ENCODE peak calls at places on chromosomes 12 and 14, in six cellular contexts. One of them, this sample, is unnamed.
A peak's percentile ranks its signal among the peaks of the same experiment; 100 is the strongest.

GRCh38 chr12:27987311-27987710 is 14.8 kb upstream of the PTHLH start:
- DNase-seq in stimulated activated CD4-positive, alpha-beta T cell treated with anti-CD3 and anti-CD28 coated beads, Interleukin-1b, Interleukin-23, amount 100 ng/mL, for 4 hours: no peak
- DNase-seq in stimulated activated CD8-positive, alpha-beta memory T cell treated with anti-CD3 and anti-CD28 coated beads, Interleukin-4, amount 100 ng/mL, for 1 hour: no peak
- DNase-seq in hepatic stellate cell: no peak
- DNase-seq in nephron progenitor cell: no peak
- DNase-seq in ACHN: no peak
- DNase-seq in this sample: no peak

GRCh38 chr14:68893566-68893965 is 85.5 kb downstream of the ACTN1 start:
- DNase-seq in stimulated activated CD4-positive, alpha-beta T cell treated with anti-CD3 and anti-CD28 coated beads, Interleukin-1b, Interleukin-23, amount 100 ng/mL, for 4 hours: no peak
- DNase-seq in stimulated activated CD8-positive, alpha-beta memory T cell treated with anti-CD3 and anti-CD28 coated beads, Interleukin-4, amount 100 ng/mL, for 1 hour: no peak
- DNase-seq in hepatic stellate cell: no peak
- DNase-seq in nephron progenitor cell: no peak
- DNase-seq in ACHN: no peak
- DNase-seq in this sample: no peak

GRCh38 chr12:114404451-114405198 is 1.3 kb downstream of the TBX5 start:
- DNase-seq in stimulated activated CD4-positive, alpha-beta T cell treated with anti-CD3 and anti-CD28 coated beads, Interleukin-1b, Interleukin-23, amount 100 ng/mL, for 4 hours: no peak
- DNase-seq in stimulated activated CD8-positive, alpha-beta memory T cell treated with anti-CD3 and anti-CD28 coated beads, Interleukin-4, amount 100 ng/mL, for 1 hour: no peak
- DNase-seq in hepatic stellate cell: no peak
- DNase-seq in nephron progenitor cell: no peak
- DNase-seq in ACHN: no peak
- DNase-seq in this sample: no peak

GRCh38 chr12:71461787-71462328 is 22.3 kb downstream of the LGR5 start:
- DNase-seq in stimulated activated CD4-positive, alpha-beta T cell treated with anti-CD3 and anti-CD28 coated beads, Interleukin-1b, Interleukin-23, amount 100 ng/mL, for 4 hours: no peak
- DNase-seq in stimulated activated CD8-positive, alpha-beta memory T cell treated with anti-CD3 and anti-CD28 coated beads, Interleukin-4, amount 100 ng/mL, for 1 hour: no peak
- DNase-seq in hepatic stellate cell: no peak
- DNase-seq in nephron progenitor cell: no peak
- DNase-seq in ACHN: no peak
- DNase-seq in this sample: no peak

GRCh38 chr14:67837011-67837624 is 17.5 kb downstream of the RAD51B start:
- DNase-seq in stimulated activated CD4-positive, alpha-beta T cell treated with anti-CD3 and anti-CD28 coated beads, Interleukin-1b, Interleukin-23, amount 100 ng/mL, for 4 hours: peak; percentile 35
- DNase-seq in stimulated activated CD8-positive, alpha-beta memory T cell treated with anti-CD3 and anti-CD28 coated beads, Interleukin-4, amount 100 ng/mL, for 1 hour: peak; percentile 11
- DNase-seq in hepatic stellate cell: peak; percentile 31
- DNase-seq in nephron progenitor cell: peak; percentile 53
- DNase-seq in ACHN: peak; percentile 80
- DNase-seq in this sample: peak; percentile 85

GRCh38 chr14:37343307-37344094 is 145.8 kb downstream of the MIPOL1 start:
- DNase-seq in stimulated activated CD4-positive, alpha-beta T cell treated with anti-CD3 and anti-CD28 coated beads, Interleukin-1b, Interleukin-23, amount 100 ng/mL, for 4 hours: no peak
- DNase-seq in stimulated activated CD8-positive, alpha-beta memory T cell treated with anti-CD3 and anti-CD28 coated beads, Interleukin-4, amount 100 ng/mL, for 1 hour: no peak
- DNase-seq in hepatic stellate cell: no peak
- DNase-seq in nephron progenitor cell: no peak
- DNase-seq in ACHN: no peak
- DNase-seq in this sample: no peak

GRCh38 chr12:107593713-107594381 is 91.8 kb upstream of the PWP1 start:
- DNase-seq in stimulated activated CD4-positive, alpha-beta T cell treated with anti-CD3 and anti-CD28 coated beads, Interleukin-1b, Interleukin-23, amount 100 ng/mL, for 4 hours: no peak
- DNase-seq in stimulated activated CD8-positive, alpha-beta memory T cell treated with anti-CD3 and anti-CD28 coated beads, Interleukin-4, amount 100 ng/mL, for 1 hour: no peak
- DNase-seq in hepatic stellate cell: no peak
- DNase-seq in nephron progenitor cell: no peak
- DNase-seq in ACHN: peak; percentile 53
- DNase-seq in this sample: no peak

GRCh38 chr12:76422878-76423438 is 74.7 kb upstream of the BBS10 start:
- DNase-seq in stimulated activated CD4-positive, alpha-beta T cell treated with anti-CD3 and anti-CD28 coated beads, Interleukin-1b, Interleukin-23, amount 100 ng/mL, for 4 hours: no peak
- DNase-seq in stimulated activated CD8-positive, alpha-beta memory T cell treated with anti-CD3 and anti-CD28 coated beads, Interleukin-4, amount 100 ng/mL, for 1 hour: no peak
- DNase-seq in hepatic stellate cell: no peak
- DNase-seq in nephron progenitor cell: no peak
- DNase-seq in ACHN: no peak
- DNase-seq in this sample: peak; percentile 45

GRCh38 chr12:82912406-82912805 is 225.7 kb downstream of the TMTC2 start:
- DNase-seq in stimulated activated CD4-positive, alpha-beta T cell treated with anti-CD3 and anti-CD28 coated beads, Interleukin-1b, Interleukin-23, amount 100 ng/mL, for 4 hours: no peak
- DNase-seq in stimulated activated CD8-positive, alpha-beta memory T cell treated with anti-CD3 and anti-CD28 coated beads, Interleukin-4, amount 100 ng/mL, for 1 hour: no peak
- DNase-seq in hepatic stellate cell: no peak
- DNase-seq in nephron progenitor cell: no peak
- DNase-seq in ACHN: no peak
- DNase-seq in this sample: no peak

GRCh38 chr12:66087365-66087943 is 43.1 kb downstream of the LLPH start:
- DNase-seq in stimulated activated CD4-positive, alpha-beta T cell treated with anti-CD3 and anti-CD28 coated beads, Interleukin-1b, Interleukin-23, amount 100 ng/mL, for 4 hours: peak; percentile 15
- DNase-seq in stimulated activated CD8-positive, alpha-beta memory T cell treated with anti-CD3 and anti-CD28 coated beads, Interleukin-4, amount 100 ng/mL, for 1 hour: peak; percentile 19
- DNase-seq in hepatic stellate cell: peak; percentile 34
- DNase-seq in nephron progenitor cell: peak; percentile 66
- DNase-seq in ACHN: peak; percentile 82
- DNase-seq in this sample: peak; percentile 48

GRCh38 chr14:89041245-89041585 is 216.8 kb downstream of the TTC8 start:
- DNase-seq in stimulated activated CD4-positive, alpha-beta T cell treated with anti-CD3 and anti-CD28 coated beads, Interleukin-1b, Interleukin-23, amount 100 ng/mL, for 4 hours: no peak
- DNase-seq in stimulated activated CD8-positive, alpha-beta memory T cell treated with anti-CD3 and anti-CD28 coated beads, Interleukin-4, amount 100 ng/mL, for 1 hour: no peak
- DNase-seq in hepatic stellate cell: no peak
- DNase-seq in nephron progenitor cell: no peak
- DNase-seq in ACHN: no peak
- DNase-seq in this sample: no peak

GRCh38 chr12:105975351-105975750 is 163.4 kb downstream of the NUAK1 start:
- DNase-seq in stimulated activated CD4-positive, alpha-beta T cell treated with anti-CD3 and anti-CD28 coated beads, Interleukin-1b, Interleukin-23, amount 100 ng/mL, for 4 hours: no peak
- DNase-seq in stimulated activated CD8-positive, alpha-beta memory T cell treated with anti-CD3 and anti-CD28 coated beads, Interleukin-4, amount 100 ng/mL, for 1 hour: no peak
- DNase-seq in hepatic stellate cell: no peak
- DNase-seq in nephron progenitor cell: no peak
- DNase-seq in ACHN: no peak
- DNase-seq in this sample: no peak

GRCh38 chr14:39374846-39375245 is 57.4 kb downstream of the FBXO33 start:
- DNase-seq in stimulated activated CD4-positive, alpha-beta T cell treated with anti-CD3 and anti-CD28 coated beads, Interleukin-1b, Interleukin-23, amount 100 ng/mL, for 4 hours: no peak
- DNase-seq in stimulated activated CD8-positive, alpha-beta memory T cell treated with anti-CD3 and anti-CD28 coated beads, Interleukin-4, amount 100 ng/mL, for 1 hour: no peak
- DNase-seq in hepatic stellate cell: peak; percentile 41
- DNase-seq in nephron progenitor cell: no peak
- DNase-seq in ACHN: no peak
- DNase-seq in this sample: no peak

GRCh38 chr12:106084759-106085158 is 54.0 kb downstream of the NUAK1 start:
- DNase-seq in stimulated activated CD4-positive, alpha-beta T cell treated with anti-CD3 and anti-CD28 coated beads, Interleukin-1b, Interleukin-23, amount 100 ng/mL, for 4 hours: no peak
- DNase-seq in stimulated activated CD8-positive, alpha-beta memory T cell treated with anti-CD3 and anti-CD28 coated beads, Interleukin-4, amount 100 ng/mL, for 1 hour: no peak
- DNase-seq in hepatic stellate cell: no peak
- DNase-seq in nephron progenitor cell: no peak
- DNase-seq in ACHN: no peak
- DNase-seq in this sample: no peak

GRCh38 chr12:6450091-6450868 is 1.6 kb upstream of the TAPBPL start:
- DNase-seq in stimulated activated CD4-positive, alpha-beta T cell treated with anti-CD3 and anti-CD28 coated beads, Interleukin-1b, Interleukin-23, amount 100 ng/mL, for 4 hours: no peak
- DNase-seq in stimulated activated CD8-positive, alpha-beta memory T cell treated with anti-CD3 and anti-CD28 coated beads, Interleukin-4, amount 100 ng/mL, for 1 hour: no peak
- DNase-seq in hepatic stellate cell: peak; percentile 25
- DNase-seq in nephron progenitor cell: no peak
- DNase-seq in ACHN: no peak
- DNase-seq in this sample: no peak

GRCh38 chr12:65511134-65511912 is 232.8 kb downstream of the MSRB3 start:
- DNase-seq in stimulated activated CD4-positive, alpha-beta T cell treated with anti-CD3 and anti-CD28 coated beads, Interleukin-1b, Interleukin-23, amount 100 ng/mL, for 4 hours: no peak
- DNase-seq in stimulated activated CD8-positive, alpha-beta memory T cell treated with anti-CD3 and anti-CD28 coated beads, Interleukin-4, amount 100 ng/mL, for 1 hour: no peak
- DNase-seq in hepatic stellate cell: no peak
- DNase-seq in nephron progenitor cell: no peak
- DNase-seq in ACHN: no peak
- DNase-seq in this sample: no peak

GRCh38 chr14:22008098-22008412 is 334.4 kb upstream of the OR4E1 start:
- DNase-seq in stimulated activated CD4-positive, alpha-beta T cell treated with anti-CD3 and anti-CD28 coated beads, Interleukin-1b, Interleukin-23, amount 100 ng/mL, for 4 hours: no peak
- DNase-seq in stimulated activated CD8-positive, alpha-beta memory T cell treated with anti-CD3 and anti-CD28 coated beads, Interleukin-4, amount 100 ng/mL, for 1 hour: no peak
- DNase-seq in hepatic stellate cell: no peak
- DNase-seq in nephron progenitor cell: no peak
- DNase-seq in ACHN: no peak
- DNase-seq in this sample: no peak

GRCh38 chr12:64633186-64633939 is 23.1 kb downstream of the RASSF3 start:
- DNase-seq in stimulated activated CD4-positive, alpha-beta T cell treated with anti-CD3 and anti-CD28 coated beads, Interleukin-1b, Interleukin-23, amount 100 ng/mL, for 4 hours: no peak
- DNase-seq in stimulated activated CD8-positive, alpha-beta memory T cell treated with anti-CD3 and anti-CD28 coated beads, Interleukin-4, amount 100 ng/mL, for 1 hour: no peak
- DNase-seq in hepatic stellate cell: no peak
- DNase-seq in nephron progenitor cell: no peak
- DNase-seq in ACHN: no peak
- DNase-seq in this sample: no peak

GRCh38 chr14:62445570-62445969 is 599.7 kb downstream of the KCNH5 start:
- DNase-seq in stimulated activated CD4-positive, alpha-beta T cell treated with anti-CD3 and anti-CD28 coated beads, Interleukin-1b, Interleukin-23, amount 100 ng/mL, for 4 hours: no peak
- DNase-seq in stimulated activated CD8-positive, alpha-beta memory T cell treated with anti-CD3 and anti-CD28 coated beads, Interleukin-4, amount 100 ng/mL, for 1 hour: no peak
- DNase-seq in hepatic stellate cell: no peak
- DNase-seq in nephron progenitor cell: no peak
- DNase-seq in ACHN: no peak
- DNase-seq in this sample: no peak

GRCh38 chr14:99737451-99737951 is 53.4 kb downstream of the CYP46A1 start:
- DNase-seq in stimulated activated CD4-positive, alpha-beta T cell treated with anti-CD3 and anti-CD28 coated beads, Interleukin-1b, Interleukin-23, amount 100 ng/mL, for 4 hours: no peak
- DNase-seq in stimulated activated CD8-positive, alpha-beta memory T cell treated with anti-CD3 and anti-CD28 coated beads, Interleukin-4, amount 100 ng/mL, for 1 hour: no peak
- DNase-seq in hepatic stellate cell: peak; percentile 89
- DNase-seq in nephron progenitor cell: no peak
- DNase-seq in ACHN: peak; percentile 70
- DNase-seq in this sample: no peak

GRCh38 chr12:88921434-88921833 is 341.2 kb upstream of the KITLG start:
- DNase-seq in stimulated activated CD4-positive, alpha-beta T cell treated with anti-CD3 and anti-CD28 coated beads, Interleukin-1b, Interleukin-23, amount 100 ng/mL, for 4 hours: no peak
- DNase-seq in stimulated activated CD8-positive, alpha-beta memory T cell treated with anti-CD3 and anti-CD28 coated beads, Interleukin-4, amount 100 ng/mL, for 1 hour: no peak
- DNase-seq in hepatic stellate cell: no peak
- DNase-seq in nephron progenitor cell: no peak
- DNase-seq in ACHN: no peak
- DNase-seq in this sample: no peak

GRCh38 chr12:130761537-130762318 is 45.6 kb upstream of the RIMBP2 start:
- DNase-seq in stimulated activated CD4-positive, alpha-beta T cell treated with anti-CD3 and anti-CD28 coated beads, Interleukin-1b, Interleukin-23, amount 100 ng/mL, for 4 hours: peak; percentile 36
- DNase-seq in stimulated activated CD8-positive, alpha-beta memory T cell treated with anti-CD3 and anti-CD28 coated beads, Interleukin-4, amount 100 ng/mL, for 1 hour: peak; percentile 17
- DNase-seq in hepatic stellate cell: peak; percentile 77
- DNase-seq in nephron progenitor cell: peak; percentile 67
- DNase-seq in ACHN: peak; percentile 66
- DNase-seq in this sample: peak; percentile 62

GRCh38 chr12:31117203-31118011 is 43.7 kb downstream of the DDX11 start:
- DNase-seq in stimulated activated CD4-positive, alpha-beta T cell treated with anti-CD3 and anti-CD28 coated beads, Interleukin-1b, Interleukin-23, amount 100 ng/mL, for 4 hours: peak; percentile 64
- DNase-seq in stimulated activated CD8-positive, alpha-beta memory T cell treated with anti-CD3 and anti-CD28 coated beads, Interleukin-4, amount 100 ng/mL, for 1 hour: peak; percentile 40
- DNase-seq in hepatic stellate cell: peak; percentile 41
- DNase-seq in nephron progenitor cell: peak; percentile 86
- DNase-seq in ACHN: peak; percentile 58
- DNase-seq in this sample: peak; percentile 54